ENCODE peak calls at places on chromosomes 5 and 9, in four cellular contexts. One of them, this sample, is unnamed.

GRCh38 chr5:33049298-33049697 is 338.2 kb downstream of the NPR3 start:
- DNase-seq in AG10803: no peak
- DNase-seq in HCT116: peak
- DNase-seq in fibroblast of mammary gland: peak
- DNase-seq in this sample: no peak

GRCh38 chr9:121601234-121601633 is 50.2 kb upstream of the DAB2IP start:
- DNase-seq in AG10803: peak
- DNase-seq in HCT116: no peak
- DNase-seq in fibroblast of mammary gland: peak
- DNase-seq in this sample: no peak

GRCh38 chr5:136133416-136134383 is 1.1 kb downstream of the SMAD5 start:
- DNase-seq in AG10803: peak
- DNase-seq in HCT116: no peak
- DNase-seq in fibroblast of mammary gland: peak
- DNase-seq in this sample: peak

GRCh38 chr9:19660019-19660418 is 128.8 kb downstream of the SLC24A2 start:
- DNase-seq in AG10803: no peak
- DNase-seq in HCT116: no peak
- DNase-seq in fibroblast of mammary gland: no peak
- DNase-seq in this sample: no peak

GRCh38 chr5:168920019-168920813 is 341.0 kb upstream of the PANK3 start:
- DNase-seq in AG10803: no peak
- DNase-seq in HCT116: no peak
- DNase-seq in fibroblast of mammary gland: no peak
- DNase-seq in this sample: no peak

GRCh38 chr9:97556721-97557605 is 55.5 kb downstream of the TMOD1 start:
- DNase-seq in AG10803: no peak
- DNase-seq in HCT116: no peak
- DNase-seq in fibroblast of mammary gland: no peak
- DNase-seq in this sample: no peak

GRCh38 chr9:132181796-132182521 is 20.1 kb downstream of the NTNG2 start:
- DNase-seq in AG10803: peak
- DNase-seq in HCT116: no peak
- DNase-seq in fibroblast of mammary gland: no peak
- DNase-seq in this sample: no peak

GRCh38 chr5:126471875-126472537 is 48.8 kb downstream of the GRAMD2B start:
- DNase-seq in AG10803: peak
- DNase-seq in HCT116: no peak
- DNase-seq in fibroblast of mammary gland: peak
- DNase-seq in this sample: peak

GRCh38 chr5:107300928-107301327 is 369.8 kb downstream of the EFNA5 start:
- DNase-seq in AG10803: no peak
- DNase-seq in HCT116: no peak
- DNase-seq in fibroblast of mammary gland: no peak
- DNase-seq in this sample: no peak

GRCh38 chr9:8188720-8189407 is 389.3 kb upstream of the DMAC1 start:
- DNase-seq in AG10803: no peak
- DNase-seq in HCT116: no peak
- DNase-seq in fibroblast of mammary gland: peak
- DNase-seq in this sample: no peak

GRCh38 chr5:130871346-130872086 is 293.5 kb downstream of the HINT1 start:
- DNase-seq in AG10803: peak
- DNase-seq in HCT116: peak
- DNase-seq in fibroblast of mammary gland: peak
- DNase-seq in this sample: peak

GRCh38 chr5:92017786-92018185 is 634.7 kb upstream of the ARRDC3 start:
- DNase-seq in AG10803: peak
- DNase-seq in HCT116: peak
- DNase-seq in fibroblast of mammary gland: peak
- DNase-seq in this sample: no peak

GRCh38 chr5:81604193-81604592 is 146.7 kb downstream of the SSBP2 start:
- DNase-seq in AG10803: no peak
- DNase-seq in HCT116: no peak
- DNase-seq in fibroblast of mammary gland: no peak
- DNase-seq in this sample: no peak

GRCh38 chr5:150473673-150474358 is 24.3 kb upstream of the RPS14 start:
- DNase-seq in AG10803: peak
- DNase-seq in HCT116: no peak
- DNase-seq in fibroblast of mammary gland: no peak
- DNase-seq in this sample: peak

GRCh38 chr5:92907914-92908606 is 673.0 kb downstream of the NR2F1-AS1 start:
- DNase-seq in AG10803: peak
- DNase-seq in HCT116: no peak
- DNase-seq in fibroblast of mammary gland: peak
- DNase-seq in this sample: no peak

GRCh38 chr9:20623748-20624124 is 1.4 kb upstream of the MLLT3 start:
- DNase-seq in AG10803: no peak
- DNase-seq in HCT116: no peak
- DNase-seq in fibroblast of mammary gland: no peak
- DNase-seq in this sample: no peak

GRCh38 chr5:98933446-98934072 is 4.8 kb upstream of the CHD1 start:
- DNase-seq in AG10803: no peak
- DNase-seq in HCT116: no peak
- DNase-seq in fibroblast of mammary gland: no peak
- DNase-seq in this sample: no peak

This sample was measured in Calu3.